ENCODE peak calls at places on chromosome 3, in five cellular contexts. Q is activated CD8-positive, alpha-beta T cell treated with anti-CD3 and anti-CD28 coated beads for 36 hours; Z is AG09309; K is IMR-90; T is BE2C. J is an unnamed sample.

GRCh38 chr3:176055851-176056250 is 1141.4 kb downstream of the TBL1XR1 start:
- DNase-seq in Q (no peak), Z (no peak), K (no peak), T (no peak), J (no peak)

GRCh38 chr3:49673131-49673714 is 928 bp upstream of the APEH start:
- DNase-seq in Q (no peak), Z (no peak), K (no peak), T (no peak), J (no peak)

GRCh38 chr3:43426388-43426787 is 140.0 kb downstream of the SNRK start:
- DNase-seq in Q (no peak), Z (no peak), K (no peak), T (peak), J (no peak)

GRCh38 chr3:11705049-11705448 is 61.3 kb upstream of the VGLL4 start:
- DNase-seq in Q (no peak), Z (no peak), K (no peak), T (no peak), J (no peak)

GRCh38 chr3:23669541-23670255 is 136.1 kb upstream of the UBE2E1 start:
- DNase-seq in Q (no peak), Z (no peak), K (no peak), T (no peak), J (no peak)

GRCh38 chr3:57227930-57228733 is 603 bp downstream of the APPL1 start:
- DNase-seq in Q (peak), Z (no peak), K (peak), T (peak), J (no peak)

GRCh38 chr3:107910713-107911259 is 180.0 kb downstream of the CD47 start:
- DNase-seq in Q (peak), Z (no peak), K (no peak), T (no peak), J (no peak)

GRCh38 chr3:104150724-104151123 is 1216.0 kb upstream of the ALCAM start:
- DNase-seq in Q (no peak), Z (no peak), K (no peak), T (no peak), J (no peak)

GRCh38 chr3:124885466-124886167 is 1.5 kb downstream of the ITGB5 start:
- DNase-seq in Q (no peak), Z (no peak), K (no peak), T (peak), J (no peak)

GRCh38 chr3:10757821-10758130 is 58.3 kb upstream of the SLC6A11 start:
- DNase-seq in Q (peak), Z (no peak), K (no peak), T (no peak), J (no peak)

GRCh38 chr3:197022405-197023231 is 7.0 kb downstream of the MELTF start:
- DNase-seq in Q (no peak), Z (no peak), K (no peak), T (no peak), J (no peak)

GRCh38 chr3:16945330-16945729 is 60.6 kb downstream of the PLCL2 start:
- DNase-seq in Q (no peak), Z (no peak), K (peak), T (no peak), J (no peak)

GRCh38 chr3:12707425-12707824 is 43.5 kb upstream of the RAF1 start:
- DNase-seq in Q (no peak), Z (no peak), K (peak), T (peak), J (no peak)

GRCh38 chr3:186509423-186509822 is 34.8 kb downstream of the CRYGS start:
- DNase-seq in Q (no peak), Z (no peak), K (no peak), T (no peak), J (no peak)

GRCh38 chr3:178275793-178276192 is 260.4 kb upstream of the KCNMB2 start:
- DNase-seq in Q (no peak), Z (peak), K (no peak), T (no peak), J (no peak)

GRCh38 chr3:147521646-147522045 is 112.5 kb downstream of the ZIC1 start:
- DNase-seq in Q (no peak), Z (peak), K (peak), T (no peak), J (no peak)

GRCh38 chr3:9727041-9727595 is 4.4 kb upstream of the BRPF1 start:
- DNase-seq in Q (peak), Z (no peak), K (no peak), T (peak), J (no peak)

GRCh38 chr3:105827101-105827634 is 41.6 kb downstream of the CBLB start:
- DNase-seq in Q (no peak), Z (no peak), K (no peak), T (no peak), J (no peak)

GRCh38 chr3:105828703-105829102 is 40.1 kb downstream of the CBLB start:
- DNase-seq in Q (no peak), Z (no peak), K (no peak), T (no peak), J (no peak)

GRCh38 chr3:105829229-105829628 is 39.6 kb downstream of the CBLB start:
- DNase-seq in Q (peak), Z (no peak), K (no peak), T (no peak), J (no peak)

GRCh38 chr3:105829879-105830622 is 38.8 kb downstream of the CBLB start:
- DNase-seq in Q (no peak), Z (no peak), K (peak), T (no peak), J (no peak)

DNA sequence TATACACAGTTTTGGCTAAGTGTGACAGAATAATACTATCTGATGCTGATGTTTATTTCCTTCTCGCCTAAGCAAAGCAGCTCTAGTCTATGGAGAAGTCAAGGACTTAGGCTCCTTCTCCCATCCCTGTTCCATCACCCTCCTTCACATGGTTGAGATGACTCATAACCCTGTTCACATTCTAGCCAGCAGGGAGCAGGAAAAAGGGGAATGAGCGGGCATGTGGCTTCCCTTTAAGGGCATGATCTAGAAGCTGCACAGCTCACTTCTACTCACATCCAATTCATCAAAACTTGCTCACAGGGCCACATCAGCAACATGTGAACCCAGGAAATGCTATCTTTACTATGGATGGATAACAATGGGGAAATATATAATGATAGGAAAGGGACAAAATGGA is 40.9 kb downstream of the CBLB start:
- DNase-seq in Q (peak), Z (peak), K (peak), T (peak), J (peak)
- TF ChIP-seq CTCF in Q (no peak), Z (peak), K (peak), T (peak), J (peak)

DNA sequence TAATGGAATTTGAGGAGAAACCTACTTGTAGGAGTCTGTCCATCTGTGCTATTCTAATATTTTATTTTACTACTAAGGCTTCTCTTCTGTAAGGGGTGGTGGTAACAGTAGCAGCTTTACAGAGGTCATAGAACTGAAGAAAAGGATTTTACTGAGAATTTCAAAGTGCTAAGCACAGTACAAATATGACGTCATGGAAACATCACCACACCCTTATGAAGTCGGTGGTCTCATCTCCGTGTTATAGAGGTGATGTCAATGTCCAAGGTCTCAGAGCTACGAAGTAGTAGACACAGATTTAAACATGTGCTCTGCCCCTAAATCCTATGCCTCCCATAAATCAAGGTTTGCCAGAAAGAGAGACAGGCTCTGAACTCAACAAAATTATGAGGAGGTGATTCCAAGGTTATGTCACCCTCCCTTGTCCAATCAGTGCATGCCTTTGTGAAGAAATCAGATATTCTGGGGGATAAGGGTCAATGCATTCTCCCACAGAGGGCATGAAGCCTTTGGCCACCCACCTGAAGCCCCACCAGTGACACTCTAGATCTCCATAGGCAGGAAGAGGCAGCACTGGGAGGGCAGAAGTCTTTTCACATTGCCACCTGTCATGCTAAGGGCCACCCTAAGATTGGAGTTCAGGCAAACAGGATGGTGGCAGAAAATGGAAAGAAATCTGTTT is 22.9 kb downstream of the MECOM start:
- DNase-seq in Q (no peak), Z (no peak), K (no peak), T (no peak), J (no peak)
- TF ChIP-seq CTCF in Q (no peak), Z (no peak), K (no peak), T (no peak), J (no peak)

GRCh38 chr3:29643034-29643425 is 362.2 kb downstream of the RBMS3 start:
- DNase-seq in Q (no peak), Z (no peak), K (no peak), T (peak), J (no peak)

GRCh38 chr3:29642393-29643033 is 361.6 kb downstream of the RBMS3 start:
- DNase-seq in Q (no peak), Z (peak), K (peak), T (peak), J (no peak)

GRCh38 chr3:29644956-29645661 is 364.2 kb downstream of the RBMS3 start:
- DNase-seq in Q (no peak), Z (peak), K (no peak), T (no peak), J (no peak)

GRCh38 chr3:29646042-29646441 is 365.2 kb downstream of the RBMS3 start:
- DNase-seq in Q (no peak), Z (no peak), K (no peak), T (no peak), J (no peak)

DNA sequence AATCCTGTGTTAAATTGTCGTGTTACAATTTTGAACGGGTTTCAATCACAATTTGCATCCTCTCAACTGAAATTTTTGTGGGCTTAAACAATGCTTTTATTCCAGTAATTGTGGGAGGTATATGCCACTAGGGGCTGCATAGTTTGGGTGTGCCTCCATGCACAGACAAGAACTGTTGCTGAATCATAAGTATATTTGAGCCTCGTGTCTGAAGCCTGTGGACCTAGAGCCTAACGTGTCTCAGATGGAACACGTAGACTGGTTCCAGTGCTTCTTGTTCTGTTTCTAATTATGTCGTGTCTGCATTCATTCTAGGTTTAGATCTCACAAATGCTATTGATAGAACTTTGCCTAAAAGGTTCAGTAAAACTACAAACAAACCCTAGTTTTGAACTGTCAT is 363.4 kb downstream of the RBMS3 start:
- DNase-seq in Q (no peak), Z (peak), K (no peak), T (peak), J (peak)
- TF ChIP-seq CTCF in Q (no peak), Z (peak), K (no peak), T (peak), J (peak)

GRCh38 chr3:156761713-156762575 is 64.2 kb upstream of the LEKR1 start:
- DNase-seq in Q (no peak), Z (no peak), K (peak), T (no peak), J (peak)
- TF ChIP-seq CTCF in Q (no peak), Z (peak), K (peak), T (no peak), J (peak)

GRCh38 chr3:184663756-184664155 is 48.1 kb downstream of the MAGEF1 start:
- DNase-seq in Q (no peak), Z (peak), K (no peak), T (peak), J (peak)
- TF ChIP-seq CTCF in Q (no peak), Z (no peak), K (no peak), T (no peak), J (no peak)

GRCh38 chr3:174342941-174343431 is 516.1 kb upstream of the NAALADL2 start:
- DNase-seq in Q (no peak), Z (peak), K (peak), T (no peak), J (no peak)
- TF ChIP-seq CTCF in Q (no peak), Z (no peak), K (no peak), T (no peak), J (peak)

GRCh38 chr3:152638707-152639450 is 196.1 kb upstream of the P2RY1 start:
- DNase-seq in Q (no peak), Z (peak), K (no peak), T (no peak), J (no peak)

GRCh38 chr3:152650177-152650576 is 184.8 kb upstream of the P2RY1 start:
- DNase-seq in Q (no peak), Z (no peak), K (no peak), T (no peak), J (no peak)

GRCh38 chr3:152646004-152646403 is 188.9 kb upstream of the P2RY1 start:
- DNase-seq in Q (no peak), Z (no peak), K (no peak), T (no peak), J (no peak)

GRCh38 chr3:152641198-152641597 is 193.7 kb upstream of the P2RY1 start:
- DNase-seq in Q (no peak), Z (no peak), K (no peak), T (no peak), J (no peak)

GRCh38 chr3:152644478-152644877 is 190.5 kb upstream of the P2RY1 start:
- DNase-seq in Q (no peak), Z (no peak), K (no peak), T (no peak), J (no peak)
- TF ChIP-seq CTCF in Q (no peak), Z (no peak), K (no peak), T (no peak), J (no peak)